ENCODE peak calls at places on chromosomes 1 and 21, in five cellular contexts. C is DMS 273 treated with DMSO at 0.1 percent for 48 hours, R is LNCaP clone FGC, G is GM12892, P is caudate nucleus. X is an unnamed sample.

GRCh38 chr21:44789880-44790279 is 11.7 kb downstream of the UBE2G2 start:
- DNase-seq in P (no peak), C (no peak), R (no peak), G (no peak), X (no peak)

GRCh38 chr1:58621375-58621774 is 44.3 kb upstream of the TACSTD2 start:
- DNase-seq in G (no peak), P (no peak), R (no peak), C (no peak), X (no peak)

GRCh38 chr21:28426545-28426944 is 566.1 kb downstream of the LTN1 start:
- DNase-seq in P (no peak), R (no peak), C (no peak), G (no peak), X (no peak)

GRCh38 chr1:237864338-237865244 is 26.1 kb downstream of the ZP4 start:
- DNase-seq in C (no peak), P (peak), G (peak), R (peak), X (peak)

GRCh38 chr21:41802684-41803083 is 35.8 kb upstream of the RIPK4 start:
- DNase-seq in G (no peak), P (peak), C (no peak), R (peak), X (no peak)

GRCh38 chr1:18812540-18812939 is 46.9 kb downstream of the TAS1R2 start:
- DNase-seq in C (no peak), G (no peak), R (no peak), P (no peak), X (no peak)

GRCh38 chr1:3454811-3455618 is 550 bp downstream of the ARHGEF16 start:
- DNase-seq in P (no peak), C (no peak), G (no peak), R (no peak), X (no peak)

GRCh38 chr1:111746614-111746999 is 7.4 kb upstream of the INKA2 start:
- DNase-seq in G (no peak), C (no peak), R (no peak), P (no peak), X (no peak)

GRCh38 chr1:174068000-174068399 is 45.8 kb upstream of the RC3H1 start:
- DNase-seq in C (no peak), P (no peak), G (no peak), R (no peak), X (no peak)

X was measured in 8988T.